ENCODE peak calls at places on chromosomes 2 and 18, in four cellular contexts. B is thoracic aorta, O is Peyer's patch, I is NT2/D1. C is an unnamed sample.

GRCh38 chr2:24421668-24422067 is 61.3 kb upstream of the ITSN2 start:
- DNase-seq in I (peak; percentile 66), O (no peak), B (no peak), C (no peak)

GRCh38 chr2:191878576-191879298 is 31.8 kb upstream of the CAVIN2 start:
- DNase-seq in B (no peak), I (no peak), O (no peak), C (no peak)

GRCh38 chr2:83951378-83951947 is 507.6 kb downstream of the SUCLG1 start:
- DNase-seq in I (no peak), O (no peak), B (no peak), C (no peak)

GRCh38 chr18:46169464-46169941 is 65.3 kb downstream of the HAUS1 start:
- DNase-seq in B (no peak), O (no peak), I (no peak), C (no peak)

GRCh38 chr2:182366625-182367024 is 60.2 kb downstream of the PDE1A start:
- DNase-seq in O (no peak), B (no peak), I (no peak), C (no peak)

GRCh38 chr2:40859617-40860016 is 407.7 kb upstream of the SLC8A1 start:
- DNase-seq in B (no peak), O (no peak), I (peak; percentile 30), C (no peak)

GRCh38 chr2:42317486-42317885 is 43.5 kb downstream of the COX7A2L start:
- DNase-seq in B (no peak), O (no peak), I (no peak), C (no peak)

GRCh38 chr2:173652731-173653426 is 298.2 kb downstream of the CDCA7 start:
- DNase-seq in O (no peak), I (no peak), B (no peak), C (peak; percentile 84)

GRCh38 chr2:239561448-239562001 is 160.7 kb upstream of the HDAC4 start:
- DNase-seq in B (no peak), O (no peak), I (no peak), C (no peak)

GRCh38 chr18:58682429-58683069 is 11.3 kb downstream of the MALT1 start:
- DNase-seq in I (no peak), B (no peak), O (peak; percentile 79), C (no peak)

GRCh38 chr2:144567745-144568144 is 47.8 kb upstream of the ZEB2 start:
- DNase-seq in I (peak; percentile 78), B (no peak), O (no peak), C (no peak)

GRCh38 chr2:173997269-173997668 is 32.1 kb upstream of the SP3 start:
- DNase-seq in I (no peak), B (peak; percentile 67), O (peak; percentile 56), C (no peak)

GRCh38 chr2:123073371-123073770 is 951.7 kb upstream of the CNTNAP5 start:
- DNase-seq in O (no peak), B (no peak), I (no peak), C (no peak)

GRCh38 chr2:216194561-216194960 is 85.4 kb downstream of the XRCC5 start:
- DNase-seq in O (no peak), I (no peak), B (no peak), C (no peak)

GRCh38 chr2:88854528-88854927 is 163.1 kb downstream of the RPIA start:
- DNase-seq in I (no peak), O (no peak), B (no peak), C (no peak)

GRCh38 chr18:50594931-50595330 is 35.0 kb downstream of the MAPK4 start:
- DNase-seq in I (no peak), B (no peak), O (no peak), C (no peak)

GRCh38 chr2:217964658-217965161 is 38.1 kb downstream of the TNS1 start:
- DNase-seq in B (no peak), O (peak; percentile 34), I (no peak), C (no peak)

GRCh38 chr2:120780402-120780801 is 44.7 kb downstream of the GLI2 start:
- DNase-seq in O (no peak), B (no peak), I (no peak), C (no peak)

GRCh38 chr2:213490087-213490486 is 205.8 kb downstream of the SPAG16 start:
- DNase-seq in I (no peak), O (no peak), B (no peak), C (no peak)

GRCh38 chr2:3650140-3650944 is 7.7 kb upstream of the ALLC start:
- DNase-seq in B (no peak), I (no peak), O (peak; percentile 44), C (no peak)

GRCh38 chr2:120564213-120565094 is 171.2 kb upstream of the GLI2 start:
- DNase-seq in I (no peak), O (peak; percentile 48), B (no peak), C (no peak)

GRCh38 chr2:191835539-191836350 is 11.1 kb downstream of the CAVIN2 start:
- DNase-seq in B (no peak), I (no peak), O (no peak), C (no peak)

GRCh38 chr2:239824051-239824694 is 201.0 kb downstream of the NDUFA10 start:
- DNase-seq in B (no peak), I (peak; percentile 62), O (no peak), C (no peak)

GRCh38 chr18:79354350-79354749 is 41.4 kb upstream of the NFATC1 start:
- DNase-seq in B (no peak), O (no peak), I (no peak), C (no peak)

GRCh38 chr18:74683573-74683972 is 85.9 kb downstream of the ZNF407 start:
- DNase-seq in O (no peak), I (no peak), B (no peak), C (no peak)

GRCh38 chr2:88016948-88017779 is 817 bp upstream of the RNU2-63P start:
- DNase-seq in I (peak; percentile 49), O (no peak), B (no peak), C (no peak)

GRCh38 chr18:8139127-8139591 is 470.1 kb upstream of the RAB12 start:
- DNase-seq in O (no peak), I (no peak), B (no peak), C (no peak)

GRCh38 chr2:18518116-18519111 is 42.0 kb downstream of the RDH14 start:
- DNase-seq in O (no peak), I (no peak), B (no peak), C (no peak)

GRCh38 chr2:60891175-60891574 is 9.8 kb downstream of the REL start:
- DNase-seq in I (no peak), B (no peak), O (no peak), C (no peak)

GRCh38 chr18:40063488-40063887 is 1891.5 kb upstream of the PIK3C3 start:
- DNase-seq in O (no peak), B (no peak), I (no peak), C (no peak)

GRCh38 chr2:180722551-180723239 is 257.7 kb upstream of the UBE2E3 start:
- DNase-seq in O (no peak), B (no peak), I (no peak), C (no peak)

GRCh38 chr18:74252032-74252380 is 39.8 kb downstream of the CYB5A start:
- DNase-seq in O (no peak), I (no peak), B (no peak), C (no peak)

GRCh38 chr2:143551946-143552655 is 422.9 kb downstream of the ARHGAP15 start:
- DNase-seq in I (no peak), O (no peak), B (no peak), C (no peak)

GRCh38 chr2:55165567-55165966 is 66.5 kb downstream of the CLHC1 start:
- DNase-seq in I (no peak), B (no peak), O (no peak), C (no peak)

GRCh38 chr2:118089015-118089800 is 937 bp downstream of the INSIG2 start:
- DNase-seq in B (no peak), I (no peak), O (peak; percentile 43), C (no peak)

GRCh38 chr2:111119847-111120252 is 864 bp upstream of the BCL2L11 start:
- DNase-seq in O (no peak), I (no peak), B (no peak), C (no peak)

DNA sequence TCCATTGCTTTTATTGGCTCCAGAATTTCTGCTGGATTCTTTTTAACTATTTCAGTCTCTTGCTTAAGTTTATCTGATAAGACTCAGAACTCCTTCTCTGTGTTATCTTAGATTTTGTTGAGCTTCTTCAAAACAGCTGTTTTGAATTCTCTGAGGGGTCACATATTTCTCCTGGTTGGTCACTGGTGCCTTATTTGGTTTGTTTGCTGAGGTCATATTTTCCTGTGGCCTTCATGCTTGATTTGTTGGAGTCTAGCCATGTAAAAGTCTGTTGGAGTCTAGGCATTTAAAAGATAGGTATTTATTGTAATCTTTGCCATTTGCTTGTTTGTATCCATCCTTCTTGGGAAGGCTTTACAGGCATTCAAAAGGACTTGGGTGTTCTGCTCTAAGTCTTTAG is 398.7 kb downstream of the DSEL start:
- DNase-seq in O (no peak), I (no peak), B (no peak), C (no peak)
- H3K9me3 ChIP-seq in O (no peaks in the 10 kb centered on the region), I (no peaks in the 10 kb centered on the region), B (no peaks in the 10 kb centered on the region), C (no peaks in the 10 kb centered on the region)

DNA sequence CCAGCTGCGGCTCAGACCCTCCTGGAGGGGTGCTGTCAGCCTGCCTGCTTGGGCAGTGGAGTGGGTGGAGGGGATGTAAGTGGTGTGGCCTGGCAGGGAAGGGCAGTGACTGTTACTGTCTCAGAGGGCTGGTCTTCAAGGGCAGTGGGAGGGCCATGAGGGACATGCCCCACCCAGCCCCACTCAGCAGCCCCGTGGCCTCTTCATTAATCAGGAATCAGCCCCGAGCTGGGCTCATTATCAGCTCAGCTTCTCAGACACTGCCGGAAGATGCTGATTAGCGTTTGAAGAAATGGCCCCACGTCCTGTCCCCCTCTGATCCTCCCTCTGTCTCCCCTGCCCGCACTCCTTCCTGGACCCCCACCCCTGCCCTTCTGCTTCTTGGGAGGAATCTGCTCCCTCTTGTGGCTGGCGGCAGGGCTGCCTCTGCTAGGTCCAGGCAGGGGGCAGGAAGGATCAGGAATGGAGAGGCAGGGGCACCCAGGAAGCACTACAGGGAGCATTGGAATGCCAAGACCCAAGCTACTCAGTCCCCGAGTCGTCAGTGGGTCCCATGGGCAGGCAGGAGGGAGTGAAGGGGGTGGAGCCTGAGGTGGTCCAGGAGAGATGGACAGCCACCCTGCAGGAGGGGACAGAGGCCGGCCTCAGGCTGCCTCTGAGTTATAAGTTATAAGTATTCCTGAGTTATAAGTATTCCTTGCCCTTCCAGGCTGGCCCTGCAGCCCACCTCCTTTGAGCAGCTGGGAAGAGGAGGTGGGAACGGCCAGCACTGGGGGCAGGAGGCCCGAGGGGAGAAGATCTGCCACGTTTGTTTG is 7.0 kb downstream of the ASIC4 start:
- DNase-seq in B (no peak), O (no peak), I (peak; percentile 74), C (no peak)
- H3K27me3 ChIP-seq in B (no peaks in the 10 kb centered on the region), O (peaks cover 20% of the 10 kb centered on the region), I (peaks cover 33% of the 10 kb centered on the region), C (peaks cover 4% of the 10 kb centered on the region)

DNA sequence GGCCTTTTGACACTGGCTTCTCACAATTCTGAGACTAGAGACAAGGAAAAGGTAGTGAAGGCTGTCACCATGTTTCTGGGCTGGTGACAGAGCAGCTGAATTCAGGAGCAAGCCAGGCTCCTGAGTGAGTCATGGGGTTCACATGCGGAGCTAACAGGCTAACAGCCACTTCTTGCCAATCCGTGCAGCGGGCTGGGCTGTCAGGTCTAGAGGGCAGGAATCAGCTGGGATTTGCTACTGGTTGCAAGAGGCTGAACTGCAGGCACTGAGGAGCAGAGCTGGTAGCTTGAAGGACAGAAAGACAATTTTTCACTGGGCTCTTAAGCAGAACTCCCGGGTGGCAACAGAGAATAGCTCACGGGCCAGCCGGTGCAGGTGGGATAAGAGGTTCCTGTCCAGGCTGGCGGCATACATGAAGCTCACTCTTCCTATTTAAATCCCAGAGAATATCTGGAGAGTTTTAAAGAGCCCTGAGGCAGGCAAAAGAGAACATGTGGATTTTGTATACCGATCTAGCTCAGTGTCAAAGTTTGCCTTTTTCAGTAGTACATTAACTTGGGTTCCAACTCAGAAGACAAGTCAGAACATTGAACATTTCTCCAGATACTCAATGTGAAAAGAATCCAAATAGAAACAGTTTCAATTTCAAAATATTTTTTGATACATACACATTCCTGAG is 1.2 kb downstream of the NCKAP5 start:
- DNase-seq in O (peak; percentile 79), I (no peak), B (no peak), C (no peak)
- H3K4me3 ChIP-seq in O (no peak overlapping the region), I (no peak overlapping the region), B (no peak overlapping the region), C (no peak overlapping the region)

GRCh38 chr2:231017250-231017636 is 20.1 kb upstream of the C2orf72 start:
- DNase-seq in B (no peak), I (no peak), O (no peak), C (no peak)
- H3K9me3 ChIP-seq in B (no peaks in the 10 kb centered on the region), I (no peaks in the 10 kb centered on the region), O (no peaks in the 10 kb centered on the region), C (no peaks in the 10 kb centered on the region)

C was measured in RWPE2.